ENCODE peak calls at places on chromosomes 7 and 10, in seven cellular contexts. G is HCT116, P is HepG2, R is H1, K is K562, W is GM12878, Q is SK-N-SH. E is an unnamed sample.

GRCh38 chr7:140696679-140697446 is at the start of gene NDUFB2:
- DNase-seq in R (peak; percentile 51), P (peak; percentile 67), K (peak; percentile 91), G (peak; percentile 57), W (peak; percentile 57), Q (peak; percentile 96), E (peak; percentile 77)

GRCh38 chr10:112215342-112215774 is 31.8 kb upstream of the GPAM start:
- DNase-seq in Q (peak; percentile 70), P (peak; percentile 72), W (no peak), R (no peak), G (no peak), K (no peak), E (no peak)

GRCh38 chr7:120070201-120070600 is 202.8 kb upstream of the KCND2 start:
- DNase-seq in K (no peak), Q (no peak), P (no peak), W (peak; percentile 17), R (no peak), G (no peak), E (no peak)

GRCh38 chr7:157577796-157578339 is 241.1 kb downstream of the DNAJB6 start:
- DNase-seq in K (no peak), W (no peak), G (no peak), Q (no peak), R (no peak), P (no peak), E (no peak)

GRCh38 chr7:64045301-64046040 is at the start of gene ZNF727:
- DNase-seq in W (no peak), Q (peak; percentile 67), R (no peak), G (no peak), P (no peak), K (peak; percentile 11), E (peak; percentile 99)

GRCh38 chr10:13395540-13395939 is 47.4 kb upstream of the SEPHS1 start:
- DNase-seq in P (no peak), W (no peak), K (no peak), G (no peak), Q (no peak), R (no peak), E (no peak)

GRCh38 chr10:115921795-115922194 is 351.2 kb downstream of the GFRA1 start:
- DNase-seq in G (no peak), P (no peak), Q (no peak), R (no peak), W (no peak), K (no peak), E (no peak)

GRCh38 chr10:132463333-132464255 is 66.6 kb downstream of the PWWP2B start:
- DNase-seq in Q (no peak), P (no peak), W (no peak), K (no peak), G (no peak), R (no peak), E (peak; percentile 56)

GRCh38 chr7:17660116-17660515 is 280.2 kb downstream of the SNX13 start:
- DNase-seq in P (no peak), Q (no peak), G (no peak), R (no peak), W (no peak), K (no peak), E (no peak)

GRCh38 chr7:151081170-151082101 is 827 bp upstream of the FASTK start:
- DNase-seq in W (no peak), Q (peak; percentile 63), P (no peak), K (no peak), G (no peak), R (no peak), E (no peak)
- TF ChIP-seq JUND in W (no peak), Q (no peak), P (no peak), K (no peak), G (no peak), R (no peak), E (no peak)

GRCh38 chr10:124346831-124347230 is 71.9 kb downstream of the OAT start:
- DNase-seq in R (no peak), K (no peak), W (no peak), G (no peak), Q (no peak), P (no peak), E (no peak)
- TF ChIP-seq JUND in R (no peak), K (no peak), W (no peak), G (no peak), Q (no peak), P (no peak), E (no peak)

GRCh38 chr7:116311262-116311661 is 100.9 kb downstream of the TES start:
- DNase-seq in Q (no peak), W (no peak), R (no peak), G (no peak), K (no peak), P (no peak), E (no peak)

GRCh38 chr7:116310131-116310530 is 99.8 kb downstream of the TES start:
- DNase-seq in R (no peak), Q (no peak), G (no peak), K (no peak), P (no peak), W (no peak), E (no peak)

GRCh38 chr7:116307253-116307652 is 96.9 kb downstream of the TES start:
- DNase-seq in P (no peak), R (no peak), Q (no peak), K (no peak), W (no peak), G (no peak), E (no peak)

GRCh38 chr7:116306409-116307048 is 96.2 kb downstream of the TES start:
- DNase-seq in P (no peak), K (no peak), Q (no peak), W (no peak), R (no peak), G (no peak), E (no peak)

DNA sequence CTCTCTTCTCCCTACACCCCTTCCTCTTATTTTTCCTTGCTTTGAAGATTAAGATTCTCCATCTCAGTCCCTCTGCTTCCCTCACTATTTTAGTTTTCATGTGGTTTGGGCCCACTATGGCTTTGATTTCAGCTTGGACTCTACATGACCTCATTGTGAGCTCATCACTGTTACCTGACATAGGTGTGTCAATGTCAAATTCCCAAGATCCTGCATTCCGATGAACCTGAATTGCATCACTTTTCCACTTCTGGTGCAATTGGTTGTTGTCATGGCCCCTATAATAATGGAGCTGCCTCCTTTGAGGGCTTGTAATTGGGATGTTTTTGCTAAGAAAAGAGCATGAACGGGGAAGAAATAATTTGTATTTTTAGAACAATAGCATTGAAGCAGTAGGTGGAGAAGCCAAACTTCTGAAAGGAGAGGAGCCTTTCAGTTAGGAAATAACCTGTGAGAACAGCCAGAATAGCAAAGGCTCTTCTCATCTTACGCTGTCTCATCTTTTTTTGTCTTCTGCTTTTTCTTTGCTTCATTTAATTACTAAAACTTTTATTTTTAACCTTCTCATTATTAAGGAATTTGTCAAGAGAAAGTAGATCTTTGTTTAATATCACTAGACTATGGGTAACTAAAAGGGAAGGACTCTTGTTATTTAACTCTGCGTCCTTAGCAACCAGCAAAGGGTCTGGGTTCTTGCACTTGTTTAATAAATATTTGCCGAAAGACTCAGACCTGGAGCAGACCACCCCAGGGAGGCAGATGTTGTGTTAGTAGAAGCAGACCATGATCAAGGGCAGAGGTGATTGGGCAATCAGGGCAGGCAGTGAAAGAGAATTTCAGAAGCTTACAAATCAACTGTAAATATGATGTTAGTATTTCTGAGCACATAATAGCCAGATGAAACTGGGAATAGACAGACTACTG is 95.4 kb downstream of the TES start:
- DNase-seq in Q (no peak), P (peak; percentile 88), G (no peak), R (no peak), K (no peak), W (no peak), E (no peak)
- TF ChIP-seq JUND in Q (no peak), P (peak; percentile 96), G (no peak), R (no peak), K (no peak), W (no peak), E (no peak)

GRCh38 chr7:20307901-20308300 is 22.8 kb upstream of the ITGB8 start:
- DNase-seq in Q (no peak), P (no peak), W (no peak), G (no peak), R (no peak), K (no peak), E (no peak)
- TF ChIP-seq JUND in Q (no peak), P (no peak), W (no peak), G (no peak), R (no peak), K (no peak), E (no peak)

GRCh38 chr7:2219606-2220005 is 13.1 kb downstream of the MAD1L1 start:
- DNase-seq in G (no peak), Q (no peak), W (no peak), K (no peak), R (no peak), P (no peak), E (no peak)

GRCh38 chr7:2217206-2217605 is 15.5 kb downstream of the MAD1L1 start:
- DNase-seq in W (no peak), G (no peak), P (no peak), Q (no peak), K (no peak), R (no peak), E (no peak)

GRCh38 chr7:2219136-2219535 is 13.6 kb downstream of the MAD1L1 start:
- DNase-seq in G (no peak), K (no peak), R (no peak), Q (no peak), W (no peak), P (no peak), E (no peak)

GRCh38 chr7:2218444-2218785 is 14.3 kb downstream of the MAD1L1 start:
- DNase-seq in R (no peak), Q (no peak), P (no peak), G (no peak), W (no peak), K (no peak), E (no peak)

DNA sequence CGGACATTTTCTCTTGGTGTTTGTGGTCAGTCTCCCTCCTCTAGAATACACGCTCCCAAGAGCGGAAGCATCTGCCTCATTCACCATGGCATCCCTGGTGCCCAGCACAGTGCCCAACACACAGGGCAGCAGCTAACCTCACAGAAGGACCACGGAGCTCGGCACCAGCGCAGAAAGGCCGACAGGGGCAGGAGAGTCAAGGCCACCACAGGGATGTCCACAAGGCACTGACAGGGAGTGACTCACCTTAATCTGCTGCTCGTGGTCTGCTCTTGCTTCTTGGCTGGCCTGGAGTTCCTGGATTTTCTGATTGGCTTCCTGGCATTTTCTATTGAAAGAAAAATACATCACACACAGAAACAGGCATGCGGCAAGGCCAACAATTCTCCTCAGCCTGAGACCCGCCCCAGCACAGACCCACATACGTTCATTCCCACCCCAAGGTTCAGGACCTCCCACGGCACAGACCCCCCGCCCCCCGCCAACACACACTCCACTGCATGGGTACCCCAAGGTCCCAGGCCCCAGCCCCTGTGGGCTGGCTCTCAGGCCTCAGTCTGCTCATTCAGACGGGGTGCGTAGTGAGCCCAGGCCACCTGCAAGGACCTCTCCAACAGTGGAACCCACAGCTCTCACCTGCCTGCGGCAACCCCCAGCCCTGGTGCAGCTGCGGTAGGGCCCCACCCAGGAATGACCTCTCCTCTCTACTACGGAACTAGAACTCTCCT is 14.9 kb downstream of the MAD1L1 start:
- DNase-seq in R (no peak), P (no peak), G (no peak), W (no peak), K (no peak), Q (no peak), E (no peak)
- TF ChIP-seq JUND in R (no peak), P (no peak), G (no peak), W (no peak), K (no peak), Q (no peak), E (no peak)